ENCODE peak calls at places on chromosome X, in eight cellular contexts. One of them, this sample, is unnamed.

GRCh38 chrX:31223817-31224216 is 152.0 kb upstream of the FTHL17 start:
- DNase-seq in upper lobe of left lung: no peak
- DNase-seq in RWPE1: peak
- DNase-seq in heart right ventricle: no peak
- DNase-seq in aorta: no peak
- DNase-seq in neuronal stem cell: no peak
- DNase-seq in fibroblast of lung: peak
- DNase-seq in RWPE2: no peak
- DNase-seq in this sample: no peak

GRCh38 chrX:138287200-138287865 is 424.2 kb downstream of the FGF13 start:
- DNase-seq in neuronal stem cell: no peak
- DNase-seq in aorta: no peak
- DNase-seq in upper lobe of left lung: no peak
- DNase-seq in RWPE2: no peak
- DNase-seq in fibroblast of lung: no peak
- DNase-seq in RWPE1: no peak
- DNase-seq in heart right ventricle: no peak
- DNase-seq in this sample: no peak

GRCh38 chrX:132443736-132444135 is 45.1 kb downstream of the MBNL3 start:
- DNase-seq in RWPE2: no peak
- DNase-seq in upper lobe of left lung: no peak
- DNase-seq in heart right ventricle: no peak
- DNase-seq in fibroblast of lung: no peak
- DNase-seq in neuronal stem cell: no peak
- DNase-seq in aorta: no peak
- DNase-seq in RWPE1: no peak
- DNase-seq in this sample: no peak

GRCh38 chrX:140525448-140525847 is 20.6 kb upstream of the SOX3 start:
- DNase-seq in RWPE1: no peak
- DNase-seq in RWPE2: no peak
- DNase-seq in upper lobe of left lung: no peak
- DNase-seq in aorta: no peak
- DNase-seq in fibroblast of lung: peak
- DNase-seq in heart right ventricle: no peak
- DNase-seq in neuronal stem cell: no peak
- DNase-seq in this sample: no peak

GRCh38 chrX:253451-254297 is 27.5 kb upstream of the PLCXD1 start:
- DNase-seq in heart right ventricle: no peak
- DNase-seq in neuronal stem cell: no peak
- DNase-seq in aorta: peak
- DNase-seq in RWPE2: peak
- DNase-seq in upper lobe of left lung: no peak
- DNase-seq in RWPE1: no peak
- DNase-seq in fibroblast of lung: no peak
- DNase-seq in this sample: no peak

GRCh38 chrX:135087867-135088266 is 32.5 kb downstream of the ETDB start:
- DNase-seq in aorta: no peak
- DNase-seq in fibroblast of lung: no peak
- DNase-seq in heart right ventricle: no peak
- DNase-seq in neuronal stem cell: no peak
- DNase-seq in RWPE1: no peak
- DNase-seq in RWPE2: no peak
- DNase-seq in upper lobe of left lung: no peak
- DNase-seq in this sample: no peak

GRCh38 chrX:152733261-152733975 is at the start of the genes CSAG1 and MAGEA12:
- DNase-seq in heart right ventricle: no peak
- DNase-seq in aorta: peak
- DNase-seq in RWPE1: no peak
- DNase-seq in neuronal stem cell: no peak
- DNase-seq in fibroblast of lung: no peak
- DNase-seq in upper lobe of left lung: peak
- DNase-seq in RWPE2: no peak
- DNase-seq in this sample: no peak

GRCh38 chrX:43655151-43655676 is 885 bp upstream of the MAOA start:
- DNase-seq in upper lobe of left lung: no peak
- DNase-seq in neuronal stem cell: no peak
- DNase-seq in fibroblast of lung: peak
- DNase-seq in heart right ventricle: peak
- DNase-seq in aorta: peak
- DNase-seq in RWPE1: peak
- DNase-seq in RWPE2: peak
- DNase-seq in this sample: no peak

GRCh38 chrX:103879339-103879738 is 47.3 kb upstream of the RAB9B start:
- DNase-seq in heart right ventricle: no peak
- DNase-seq in neuronal stem cell: no peak
- DNase-seq in RWPE2: no peak
- DNase-seq in upper lobe of left lung: no peak
- DNase-seq in RWPE1: peak
- DNase-seq in aorta: no peak
- DNase-seq in fibroblast of lung: peak
- DNase-seq in this sample: no peak
- H3K27ac ChIP-seq in heart right ventricle: no peak
- H3K27ac ChIP-seq in neuronal stem cell: no peak
- H3K27ac ChIP-seq in RWPE2: peak
- H3K27ac ChIP-seq in upper lobe of left lung: no peak
- H3K27ac ChIP-seq in RWPE1: no peak
- H3K27ac ChIP-seq in aorta: no peak
- H3K27ac ChIP-seq in fibroblast of lung: no peak
- H3K27ac ChIP-seq in this sample: no peak

GRCh38 chrX:115595049-115595448 is 34.1 kb downstream of the PLS3 start:
- DNase-seq in RWPE2: no peak
- DNase-seq in heart right ventricle: no peak
- DNase-seq in neuronal stem cell: no peak
- DNase-seq in RWPE1: no peak
- DNase-seq in fibroblast of lung: peak
- DNase-seq in aorta: no peak
- DNase-seq in upper lobe of left lung: no peak
- DNase-seq in this sample: no peak

GRCh38 chrX:115591856-115592842 is 31.2 kb downstream of the PLS3 start:
- DNase-seq in fibroblast of lung: peak
- DNase-seq in RWPE2: no peak
- DNase-seq in aorta: no peak
- DNase-seq in upper lobe of left lung: no peak
- DNase-seq in heart right ventricle: no peak
- DNase-seq in neuronal stem cell: no peak
- DNase-seq in RWPE1: no peak
- DNase-seq in this sample: no peak

GRCh38 chrX:115589419-115589818 is 28.4 kb downstream of the PLS3 start:
- DNase-seq in RWPE2: no peak
- DNase-seq in neuronal stem cell: no peak
- DNase-seq in RWPE1: no peak
- DNase-seq in fibroblast of lung: no peak
- DNase-seq in upper lobe of left lung: no peak
- DNase-seq in aorta: no peak
- DNase-seq in heart right ventricle: no peak
- DNase-seq in this sample: no peak

GRCh38 chrX:115591420-115591819 is 30.4 kb downstream of the PLS3 start:
- DNase-seq in heart right ventricle: no peak
- DNase-seq in fibroblast of lung: no peak
- DNase-seq in upper lobe of left lung: no peak
- DNase-seq in aorta: no peak
- DNase-seq in neuronal stem cell: no peak
- DNase-seq in RWPE1: no peak
- DNase-seq in RWPE2: no peak
- DNase-seq in this sample: no peak

DNA sequence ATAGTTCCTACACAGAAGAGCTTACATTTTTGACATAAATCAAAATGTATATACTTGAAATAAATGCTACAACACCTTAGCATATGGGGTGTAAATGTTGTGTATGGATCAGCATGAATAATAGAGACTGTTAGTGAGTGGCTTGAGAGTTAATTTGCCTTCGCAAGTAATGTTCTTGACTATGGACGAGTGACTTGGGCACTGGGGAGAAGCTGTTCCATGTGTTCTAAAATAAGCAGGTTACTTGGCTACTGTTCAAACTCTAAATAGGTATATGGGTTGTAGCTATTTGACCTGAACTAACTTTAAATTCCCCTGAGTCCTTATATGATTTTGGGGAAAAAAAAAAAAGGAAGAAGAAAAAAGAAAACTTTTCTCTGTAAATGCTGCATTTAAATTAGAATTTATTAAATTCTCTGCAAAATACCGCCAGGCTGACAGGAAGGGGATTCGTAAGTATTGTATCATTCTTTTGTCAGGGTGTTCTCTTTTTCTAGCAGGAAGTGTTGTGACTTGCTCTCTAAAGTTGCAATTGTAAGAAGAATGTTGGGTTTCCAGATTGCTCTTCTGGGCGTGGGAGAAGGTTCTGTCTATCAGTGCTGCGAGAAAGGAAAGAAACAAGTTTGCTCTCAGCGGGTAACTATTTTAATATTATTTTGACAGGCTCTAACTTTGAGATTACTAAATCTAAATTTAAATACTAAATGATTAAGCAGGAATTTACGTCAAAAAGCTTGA is 32.2 kb downstream of the PLS3 start:
- DNase-seq in RWPE2: no peak
- DNase-seq in fibroblast of lung: peak
- DNase-seq in upper lobe of left lung: no peak
- DNase-seq in RWPE1: peak
- DNase-seq in aorta: no peak
- DNase-seq in neuronal stem cell: no peak
- DNase-seq in heart right ventricle: no peak
- DNase-seq in this sample: no peak
- H3K27ac ChIP-seq in RWPE2: peak
- H3K27ac ChIP-seq in fibroblast of lung: peak
- H3K27ac ChIP-seq in upper lobe of left lung: peak
- H3K27ac ChIP-seq in RWPE1: no peak
- H3K27ac ChIP-seq in aorta: peak
- H3K27ac ChIP-seq in neuronal stem cell: no peak
- H3K27ac ChIP-seq in heart right ventricle: peak
- H3K27ac ChIP-seq in this sample: no peak

GRCh38 chrX:110081320-110081719 is 78.4 kb downstream of the TMEM164 start:
- DNase-seq in RWPE2: no peak
- DNase-seq in fibroblast of lung: no peak
- DNase-seq in heart right ventricle: no peak
- DNase-seq in upper lobe of left lung: no peak
- DNase-seq in aorta: no peak
- DNase-seq in neuronal stem cell: no peak
- DNase-seq in RWPE1: no peak
- DNase-seq in this sample: no peak

GRCh38 chrX:110086162-110086915 is 83.4 kb downstream of the TMEM164 start:
- DNase-seq in upper lobe of left lung: no peak
- DNase-seq in neuronal stem cell: no peak
- DNase-seq in aorta: no peak
- DNase-seq in heart right ventricle: no peak
- DNase-seq in RWPE2: no peak
- DNase-seq in fibroblast of lung: peak
- DNase-seq in RWPE1: no peak
- DNase-seq in this sample: no peak

GRCh38 chrX:110086916-110087484 is 84.1 kb downstream of the TMEM164 start:
- DNase-seq in heart right ventricle: no peak
- DNase-seq in fibroblast of lung: peak
- DNase-seq in upper lobe of left lung: no peak
- DNase-seq in neuronal stem cell: no peak
- DNase-seq in RWPE1: peak
- DNase-seq in aorta: no peak
- DNase-seq in RWPE2: no peak
- DNase-seq in this sample: no peak

GRCh38 chrX:110081740-110082139 is 78.8 kb downstream of the TMEM164 start:
- DNase-seq in upper lobe of left lung: no peak
- DNase-seq in RWPE2: no peak
- DNase-seq in aorta: no peak
- DNase-seq in fibroblast of lung: peak
- DNase-seq in RWPE1: peak
- DNase-seq in heart right ventricle: peak
- DNase-seq in neuronal stem cell: no peak
- DNase-seq in this sample: no peak

DNA sequence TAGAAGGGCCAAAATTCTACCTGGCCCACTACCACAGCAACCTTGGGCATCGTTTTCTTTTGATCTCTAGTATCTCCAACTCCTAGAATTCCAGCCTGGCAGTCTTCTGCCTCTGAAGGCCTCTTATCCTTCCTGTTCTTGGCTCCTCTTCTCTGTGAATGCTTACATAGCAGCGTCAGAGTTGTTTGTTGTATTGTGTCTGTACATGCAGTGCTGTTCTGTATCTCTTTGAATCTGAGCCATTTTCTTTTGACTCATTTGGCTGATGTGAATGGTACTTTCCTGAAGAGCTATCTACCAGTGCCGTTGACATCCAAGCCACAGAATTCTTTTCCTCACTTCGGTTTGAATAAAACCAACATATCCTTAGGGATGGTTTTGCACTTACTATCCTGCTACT is 79.2 kb downstream of the TMEM164 start:
- DNase-seq in fibroblast of lung: peak
- DNase-seq in RWPE2: no peak
- DNase-seq in neuronal stem cell: no peak
- DNase-seq in RWPE1: peak
- DNase-seq in upper lobe of left lung: no peak
- DNase-seq in aorta: no peak
- DNase-seq in heart right ventricle: no peak
- DNase-seq in this sample: no peak
- H3K27ac ChIP-seq in fibroblast of lung: no peak
- H3K27ac ChIP-seq in RWPE2: peak
- H3K27ac ChIP-seq in neuronal stem cell: no peak
- H3K27ac ChIP-seq in RWPE1: peak
- H3K27ac ChIP-seq in upper lobe of left lung: peak
- H3K27ac ChIP-seq in aorta: no peak
- H3K27ac ChIP-seq in heart right ventricle: peak
- H3K27ac ChIP-seq in this sample: no peak

GRCh38 chrX:24099394-24099793 is 44.6 kb downstream of the EIF2S3 start:
- DNase-seq in aorta: no peak
- DNase-seq in heart right ventricle: no peak
- DNase-seq in neuronal stem cell: no peak
- DNase-seq in upper lobe of left lung: no peak
- DNase-seq in fibroblast of lung: no peak
- DNase-seq in RWPE2: no peak
- DNase-seq in RWPE1: no peak
- DNase-seq in this sample: no peak
- H3K27ac ChIP-seq in aorta: no peak
- H3K27ac ChIP-seq in heart right ventricle: no peak
- H3K27ac ChIP-seq in neuronal stem cell: no peak
- H3K27ac ChIP-seq in upper lobe of left lung: no peak
- H3K27ac ChIP-seq in fibroblast of lung: no peak
- H3K27ac ChIP-seq in RWPE2: no peak
- H3K27ac ChIP-seq in RWPE1: no peak
- H3K27ac ChIP-seq in this sample: no peak

GRCh38 chrX:10254746-10255145 is 98.0 kb downstream of the CLCN4 start:
- DNase-seq in neuronal stem cell: no peak
- DNase-seq in upper lobe of left lung: no peak
- DNase-seq in RWPE1: no peak
- DNase-seq in aorta: no peak
- DNase-seq in heart right ventricle: no peak
- DNase-seq in fibroblast of lung: peak
- DNase-seq in RWPE2: no peak
- DNase-seq in this sample: no peak

DNA sequence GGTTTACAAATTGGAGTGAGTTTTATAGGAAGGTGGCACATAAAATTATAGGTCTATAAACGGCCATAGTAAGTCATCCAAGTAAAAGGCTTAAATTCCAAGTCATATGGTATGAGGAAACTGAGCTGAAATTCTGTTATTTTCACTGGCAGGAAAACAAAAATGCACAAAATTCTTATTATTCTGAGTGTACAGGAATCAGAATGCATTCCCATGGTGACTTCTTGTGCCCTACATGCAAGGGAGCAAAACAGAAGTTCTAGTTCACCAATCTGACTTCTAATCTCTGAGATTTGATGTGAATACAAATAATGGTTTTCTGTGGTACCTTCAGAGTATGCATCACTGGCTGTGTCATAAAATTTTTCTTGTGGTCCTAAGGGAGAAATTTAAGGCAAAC is 102.9 kb downstream of the CLCN4 start:
- DNase-seq in upper lobe of left lung: no peak
- DNase-seq in aorta: no peak
- DNase-seq in heart right ventricle: no peak
- DNase-seq in RWPE2: no peak
- DNase-seq in neuronal stem cell: no peak
- DNase-seq in RWPE1: no peak
- DNase-seq in fibroblast of lung: peak
- DNase-seq in this sample: no peak
- H3K27ac ChIP-seq in upper lobe of left lung: no peak
- H3K27ac ChIP-seq in aorta: no peak
- H3K27ac ChIP-seq in heart right ventricle: no peak
- H3K27ac ChIP-seq in RWPE2: no peak
- H3K27ac ChIP-seq in neuronal stem cell: no peak
- H3K27ac ChIP-seq in RWPE1: no peak
- H3K27ac ChIP-seq in fibroblast of lung: no peak
- H3K27ac ChIP-seq in this sample: no peak